ENCODE peak calls at places on chromosomes 4 and X, in eight cellular contexts. One of them, this sample, is unnamed. For H3K4me1, the result is how much of the 10 kb centered on the place peaks cover.

GRCh38 chrX:41750720-41751119 is 26.7 kb downstream of the GPR82 start:
- DNase-seq in naive thymus-derived CD4-positive, alpha-beta T cell: no peak
- DNase-seq in ascending aorta: no peak
- DNase-seq in kidney: no peak
- DNase-seq in uterus: no peak
- DNase-seq in esophagus squamous epithelium: no peak
- DNase-seq in prostate gland: no peak
- DNase-seq in SJSA1: no peak
- DNase-seq in this sample: no peak

GRCh38 chr4:165537028-165537648 is 158.3 kb downstream of the CPE start:
- DNase-seq in uterus: no peak
- DNase-seq in prostate gland: peak
- DNase-seq in SJSA1: no peak
- DNase-seq in naive thymus-derived CD4-positive, alpha-beta T cell: no peak
- DNase-seq in ascending aorta: no peak
- DNase-seq in kidney: no peak
- DNase-seq in esophagus squamous epithelium: no peak
- DNase-seq in this sample: no peak

GRCh38 chr4:47913858-47914218 is 545 bp downstream of the NFXL1 start:
- DNase-seq in naive thymus-derived CD4-positive, alpha-beta T cell: no peak
- DNase-seq in kidney: peak
- DNase-seq in prostate gland: peak
- DNase-seq in uterus: peak
- DNase-seq in esophagus squamous epithelium: no peak
- DNase-seq in ascending aorta: no peak
- DNase-seq in SJSA1: no peak
- DNase-seq in this sample: peak

GRCh38 chr4:131613824-131614216 is 1535.3 kb upstream of the PCDH10 start:
- DNase-seq in kidney: no peak
- DNase-seq in esophagus squamous epithelium: no peak
- DNase-seq in prostate gland: no peak
- DNase-seq in naive thymus-derived CD4-positive, alpha-beta T cell: no peak
- DNase-seq in SJSA1: no peak
- DNase-seq in uterus: no peak
- DNase-seq in ascending aorta: no peak
- DNase-seq in this sample: no peak

GRCh38 chr4:168634276-168634802 is 137.5 kb downstream of the PALLD start:
- DNase-seq in SJSA1: peak
- DNase-seq in prostate gland: no peak
- DNase-seq in ascending aorta: no peak
- DNase-seq in kidney: no peak
- DNase-seq in naive thymus-derived CD4-positive, alpha-beta T cell: no peak
- DNase-seq in uterus: peak
- DNase-seq in esophagus squamous epithelium: no peak
- DNase-seq in this sample: no peak

GRCh38 chrX:136767104-136767941 is 13.4 kb downstream of the ARHGEF6 start:
- DNase-seq in kidney: peak
- DNase-seq in uterus: peak
- DNase-seq in SJSA1: peak
- DNase-seq in prostate gland: peak
- DNase-seq in ascending aorta: no peak
- DNase-seq in esophagus squamous epithelium: no peak
- DNase-seq in naive thymus-derived CD4-positive, alpha-beta T cell: peak
- DNase-seq in this sample: peak

GRCh38 chr4:2923141-2923551 is 40.1 kb downstream of the NOP14 start:
- DNase-seq in uterus: peak
- DNase-seq in kidney: peak
- DNase-seq in naive thymus-derived CD4-positive, alpha-beta T cell: no peak
- DNase-seq in prostate gland: no peak
- DNase-seq in SJSA1: no peak
- DNase-seq in esophagus squamous epithelium: no peak
- DNase-seq in ascending aorta: no peak
- DNase-seq in this sample: no peak

GRCh38 chr4:187478292-187479205 is 517.0 kb upstream of the ZFP42 start:
- DNase-seq in prostate gland: no peak
- DNase-seq in uterus: no peak
- DNase-seq in naive thymus-derived CD4-positive, alpha-beta T cell: no peak
- DNase-seq in kidney: no peak
- DNase-seq in SJSA1: peak
- DNase-seq in ascending aorta: no peak
- DNase-seq in esophagus squamous epithelium: no peak
- DNase-seq in this sample: no peak

GRCh38 chr4:84336964-84337705 is 162.0 kb downstream of the NKX6-1 start:
- DNase-seq in kidney: no peak
- DNase-seq in esophagus squamous epithelium: no peak
- DNase-seq in prostate gland: no peak
- DNase-seq in naive thymus-derived CD4-positive, alpha-beta T cell: no peak
- DNase-seq in uterus: no peak
- DNase-seq in ascending aorta: no peak
- DNase-seq in SJSA1: no peak
- DNase-seq in this sample: no peak

GRCh38 chrX:71622347-71623104 is 4.2 kb upstream of the CXCR3 start:
- DNase-seq in prostate gland: peak
- DNase-seq in kidney: peak
- DNase-seq in naive thymus-derived CD4-positive, alpha-beta T cell: peak
- DNase-seq in esophagus squamous epithelium: no peak
- DNase-seq in SJSA1: no peak
- DNase-seq in uterus: peak
- DNase-seq in ascending aorta: no peak
- DNase-seq in this sample: peak

GRCh38 chr4:176534566-176534965 is 214.8 kb downstream of the SPCS3 start:
- DNase-seq in ascending aorta: no peak
- DNase-seq in SJSA1: peak
- DNase-seq in naive thymus-derived CD4-positive, alpha-beta T cell: no peak
- DNase-seq in uterus: no peak
- DNase-seq in kidney: no peak
- DNase-seq in esophagus squamous epithelium: no peak
- DNase-seq in prostate gland: no peak
- DNase-seq in this sample: no peak

GRCh38 chrX:69523314-69523713 is 19.2 kb downstream of the NALF2 start:
- DNase-seq in uterus: no peak
- DNase-seq in esophagus squamous epithelium: no peak
- DNase-seq in SJSA1: no peak
- DNase-seq in naive thymus-derived CD4-positive, alpha-beta T cell: no peak
- DNase-seq in kidney: no peak
- DNase-seq in prostate gland: no peak
- DNase-seq in ascending aorta: no peak
- DNase-seq in this sample: no peak

GRCh38 chrX:16465081-16465876 is 184.7 kb upstream of the S100G start:
- DNase-seq in naive thymus-derived CD4-positive, alpha-beta T cell: no peak
- DNase-seq in esophagus squamous epithelium: no peak
- DNase-seq in kidney: no peak
- DNase-seq in prostate gland: no peak
- DNase-seq in ascending aorta: no peak
- DNase-seq in uterus: no peak
- DNase-seq in SJSA1: no peak
- DNase-seq in this sample: no peak

GRCh38 chr4:78644744-78645330 is 93.3 kb downstream of the ANXA3 start:
- DNase-seq in kidney: no peak
- DNase-seq in naive thymus-derived CD4-positive, alpha-beta T cell: peak
- DNase-seq in SJSA1: peak
- DNase-seq in esophagus squamous epithelium: peak
- DNase-seq in uterus: peak
- DNase-seq in prostate gland: peak
- DNase-seq in ascending aorta: no peak
- DNase-seq in this sample: peak

GRCh38 chrX:47264507-47265173 is 31.8 kb downstream of the USP11 start:
- DNase-seq in esophagus squamous epithelium: no peak
- DNase-seq in kidney: no peak
- DNase-seq in naive thymus-derived CD4-positive, alpha-beta T cell: no peak
- DNase-seq in uterus: no peak
- DNase-seq in prostate gland: no peak
- DNase-seq in SJSA1: no peak
- DNase-seq in ascending aorta: no peak
- DNase-seq in this sample: no peak

GRCh38 chrX:134568617-134569016 is 89.7 kb downstream of the PLAC1 start:
- DNase-seq in kidney: no peak
- DNase-seq in uterus: no peak
- DNase-seq in SJSA1: no peak
- DNase-seq in esophagus squamous epithelium: no peak
- DNase-seq in prostate gland: no peak
- DNase-seq in naive thymus-derived CD4-positive, alpha-beta T cell: no peak
- DNase-seq in ascending aorta: no peak
- DNase-seq in this sample: no peak
- H3K4me1 ChIP-seq in kidney: under half
- H3K4me1 ChIP-seq in uterus: under half
- H3K4me1 ChIP-seq in SJSA1: under half
- H3K4me1 ChIP-seq in esophagus squamous epithelium: under half
- H3K4me1 ChIP-seq in prostate gland: under half
- H3K4me1 ChIP-seq in naive thymus-derived CD4-positive, alpha-beta T cell: under half
- H3K4me1 ChIP-seq in ascending aorta: under half
- H3K4me1 ChIP-seq in this sample: under half

GRCh38 chr4:675980-676870 is 1.9 kb downstream of the MYL5 start:
- DNase-seq in uterus: no peak
- DNase-seq in ascending aorta: no peak
- DNase-seq in prostate gland: no peak
- DNase-seq in esophagus squamous epithelium: no peak
- DNase-seq in naive thymus-derived CD4-positive, alpha-beta T cell: no peak
- DNase-seq in SJSA1: no peak
- DNase-seq in kidney: peak
- DNase-seq in this sample: no peak
- H3K27ac ChIP-seq in uterus: no peak
- H3K27ac ChIP-seq in ascending aorta: no peak
- H3K27ac ChIP-seq in prostate gland: no peak
- H3K27ac ChIP-seq in esophagus squamous epithelium: no peak
- H3K27ac ChIP-seq in naive thymus-derived CD4-positive, alpha-beta T cell: peak
- H3K27ac ChIP-seq in SJSA1: no peak
- H3K27ac ChIP-seq in kidney: no peak
- H3K27ac ChIP-seq in this sample: no peak

GRCh38 chr4:76209876-76210275 is 3.7 kb downstream of the SCARB2 start:
- DNase-seq in kidney: no peak
- DNase-seq in naive thymus-derived CD4-positive, alpha-beta T cell: no peak
- DNase-seq in esophagus squamous epithelium: no peak
- DNase-seq in uterus: no peak
- DNase-seq in SJSA1: no peak
- DNase-seq in prostate gland: no peak
- DNase-seq in ascending aorta: no peak
- DNase-seq in this sample: no peak
- H3K4me3 ChIP-seq in kidney: no peak
- H3K4me3 ChIP-seq in naive thymus-derived CD4-positive, alpha-beta T cell: no peak
- H3K4me3 ChIP-seq in esophagus squamous epithelium: no peak
- H3K4me3 ChIP-seq in uterus: no peak
- H3K4me3 ChIP-seq in SJSA1: no peak
- H3K4me3 ChIP-seq in prostate gland: no peak
- H3K4me3 ChIP-seq in ascending aorta: no peak
- H3K4me3 ChIP-seq in this sample: no peak

DNA sequence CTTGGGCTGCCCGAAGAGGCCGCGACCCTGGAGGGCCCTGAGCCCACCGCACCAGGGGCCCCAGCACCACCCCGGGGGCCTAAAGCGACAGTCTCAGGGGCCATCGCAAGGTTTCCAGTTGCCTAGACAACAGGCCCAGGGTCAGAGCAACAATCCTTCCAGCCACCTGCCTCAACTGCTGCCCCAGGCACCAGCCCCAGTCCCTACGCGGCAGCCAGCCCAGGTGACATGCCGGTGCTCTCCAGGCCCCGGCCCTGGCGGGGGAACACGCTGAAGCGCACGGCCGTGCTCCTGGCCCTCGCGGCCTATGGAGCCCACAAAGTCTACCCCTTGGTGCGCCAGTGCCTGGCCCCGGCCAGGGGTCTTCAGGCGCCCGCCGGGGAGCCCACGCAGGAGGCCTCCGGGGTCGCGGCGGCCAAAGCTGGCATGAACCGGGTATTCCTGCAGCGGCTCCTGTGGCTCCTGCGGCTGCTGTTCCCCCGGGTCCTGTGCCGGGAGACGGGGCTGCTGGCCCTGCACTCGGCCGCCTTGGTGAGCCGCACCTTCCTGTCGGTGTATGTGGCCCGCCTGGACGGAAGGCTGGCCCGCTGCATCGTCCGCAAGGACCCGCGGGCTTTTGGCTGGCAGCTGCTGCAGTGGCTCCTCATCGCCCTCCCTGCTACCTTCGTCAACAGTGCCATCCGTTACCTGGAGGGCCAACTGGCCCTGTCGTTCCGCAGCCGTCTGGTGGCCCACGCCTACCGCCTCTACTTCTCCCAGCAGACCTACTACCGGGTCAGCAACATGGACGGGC is 579 bp downstream of the ABCD1 start:
- DNase-seq in esophagus squamous epithelium: no peak
- DNase-seq in SJSA1: no peak
- DNase-seq in kidney: peak
- DNase-seq in uterus: no peak
- DNase-seq in prostate gland: no peak
- DNase-seq in naive thymus-derived CD4-positive, alpha-beta T cell: peak
- DNase-seq in ascending aorta: no peak
- DNase-seq in this sample: no peak
- H3K4me1 ChIP-seq in esophagus squamous epithelium: half or more
- H3K4me1 ChIP-seq in SJSA1: under half
- H3K4me1 ChIP-seq in kidney: under half
- H3K4me1 ChIP-seq in uterus: under half
- H3K4me1 ChIP-seq in prostate gland: under half
- H3K4me1 ChIP-seq in naive thymus-derived CD4-positive, alpha-beta T cell: under half
- H3K4me1 ChIP-seq in ascending aorta: under half
- H3K4me1 ChIP-seq in this sample: under half

GRCh38 chr4:37693450-37694190 is 7.4 kb upstream of the RELL1 start:
- DNase-seq in kidney: no peak
- DNase-seq in esophagus squamous epithelium: no peak
- DNase-seq in prostate gland: no peak
- DNase-seq in SJSA1: peak
- DNase-seq in uterus: no peak
- DNase-seq in ascending aorta: no peak
- DNase-seq in naive thymus-derived CD4-positive, alpha-beta T cell: no peak
- DNase-seq in this sample: no peak
- H3K27ac ChIP-seq in kidney: no peak
- H3K27ac ChIP-seq in esophagus squamous epithelium: no peak
- H3K27ac ChIP-seq in prostate gland: no peak
- H3K27ac ChIP-seq in SJSA1: peak
- H3K27ac ChIP-seq in uterus: no peak
- H3K27ac ChIP-seq in ascending aorta: no peak
- H3K27ac ChIP-seq in naive thymus-derived CD4-positive, alpha-beta T cell: no peak
- H3K27ac ChIP-seq in this sample: no peak